ENCODE peak calls at places on chromosomes 11 and 22, in four cellular contexts. G, C, N and A are unnamed samples.

GRCh38 chr11:873723-874122 is 31.1 kb downstream of the TSPAN4 start:
- DNase-seq in G (no peak), N (no peak), C (no peak), A (no peak)

GRCh38 chr11:59186130-59186594 is 14.2 kb downstream of the DTX4 start:
- DNase-seq in N (peak), C (peak), G (peak), A (peak)

GRCh38 chr11:123061403-123062157 is at the start of gene HSPA8:
- DNase-seq in G (peak), N (peak), C (peak), A (no peak)

GRCh38 chr22:42365337-42365865 is 66.8 kb downstream of the NFAM1 start:
- DNase-seq in C (no peak), N (no peak), G (no peak), A (no peak)

GRCh38 chr11:115676768-115677167 is 172.6 kb upstream of the CADM1 start:
- DNase-seq in C (no peak), G (no peak), N (no peak), A (no peak)

GRCh38 chr11:13009476-13009920 is 382 bp downstream of the RASSF10 start:
- DNase-seq in N (no peak), G (no peak), C (no peak), A (no peak)

GRCh38 chr22:46234851-46235437 is 15.1 kb downstream of the CDPF1 start:
- DNase-seq in G (no peak), C (no peak), N (no peak), A (no peak)

GRCh38 chr11:10263929-10264328 is 30.1 kb downstream of the SBF2 start:
- DNase-seq in N (no peak), G (no peak), C (no peak), A (no peak)

GRCh38 chr22:27993774-27994350 is 74.8 kb upstream of the PITPNB start:
- DNase-seq in N (no peak), C (no peak), G (no peak), A (no peak)

GRCh38 chr22:48829908-48830307 is 997.8 kb downstream of the BRD1 start:
- DNase-seq in N (no peak), G (no peak), C (no peak), A (no peak)

GRCh38 chr11:73866095-73866579 is 10.5 kb downstream of the COA4 start:
- DNase-seq in N (no peak), C (no peak), G (no peak), A (no peak)

GRCh38 chr11:2564008-2564530 is 119.3 kb downstream of the KCNQ1 start:
- DNase-seq in G (no peak), N (no peak), C (no peak), A (no peak)

GRCh38 chr11:35180311-35181233 is 41.6 kb downstream of the CD44 start:
- DNase-seq in N (no peak), C (no peak), G (no peak), A (no peak)

GRCh38 chr22:29706493-29706892 is 13.3 kb upstream of the CABP7 start:
- DNase-seq in G (no peak), N (no peak), C (no peak), A (no peak)

GRCh38 chr11:102279641-102280170 is 37.6 kb upstream of the BIRC3 start:
- DNase-seq in G (no peak), N (no peak), C (no peak), A (no peak)

GRCh38 chr11:124193221-124193945 is 10.2 kb downstream of the OR10D3 start:
- DNase-seq in G (no peak), C (no peak), N (no peak), A (no peak)

GRCh38 chr22:47124451-47124881 is 362.0 kb downstream of the TBC1D22A start:
- DNase-seq in N (no peak), C (no peak), G (no peak), A (no peak)